ENCODE peak calls at places on chromosomes 12 and 14, in ten cellular contexts. One of them, this sample, is unnamed.

GRCh38 chr14:80587096-80587724 is 354.3 kb downstream of the CEP128 start:
- DNase-seq in H54: no peak
- DNase-seq in Peyer's patch: no peak
- DNase-seq in kidney tubule cell: peak; percentile 50
- DNase-seq in GM10248: peak; percentile 20
- DNase-seq in NCI-H524: no peak
- DNase-seq in NT2/D1: no peak
- DNase-seq in AG08396: peak; percentile 5
- DNase-seq in endodermal cell: no peak
- DNase-seq in RPMI8226: peak; percentile 5
- DNase-seq in this sample: no peak

GRCh38 chr12:96438330-96438729 is 38.1 kb upstream of the CDK17 start:
- DNase-seq in kidney tubule cell: peak; percentile 27
- DNase-seq in GM10248: no peak
- DNase-seq in Peyer's patch: no peak
- DNase-seq in RPMI8226: no peak
- DNase-seq in NT2/D1: no peak
- DNase-seq in AG08396: no peak
- DNase-seq in NCI-H524: no peak
- DNase-seq in endodermal cell: no peak
- DNase-seq in H54: no peak
- DNase-seq in this sample: no peak

GRCh38 chr14:104933721-104934379 is 9.2 kb downstream of the PLD4 start:
- DNase-seq in Peyer's patch: peak; percentile 45
- DNase-seq in endodermal cell: peak; percentile 59
- DNase-seq in kidney tubule cell: no peak
- DNase-seq in GM10248: peak; percentile 28
- DNase-seq in NT2/D1: no peak
- DNase-seq in AG08396: peak; percentile 22
- DNase-seq in NCI-H524: no peak
- DNase-seq in H54: no peak
- DNase-seq in RPMI8226: no peak
- DNase-seq in this sample: no peak

GRCh38 chr14:98183556-98183955 is 1088.4 kb downstream of the BCL11B start:
- DNase-seq in RPMI8226: no peak
- DNase-seq in endodermal cell: no peak
- DNase-seq in H54: no peak
- DNase-seq in AG08396: no peak
- DNase-seq in NCI-H524: no peak
- DNase-seq in GM10248: no peak
- DNase-seq in kidney tubule cell: no peak
- DNase-seq in Peyer's patch: no peak
- DNase-seq in NT2/D1: no peak
- DNase-seq in this sample: no peak

GRCh38 chr14:76962303-76962660 is 66.2 kb downstream of the IRF2BPL start:
- DNase-seq in H54: no peak
- DNase-seq in endodermal cell: no peak
- DNase-seq in Peyer's patch: no peak
- DNase-seq in NT2/D1: no peak
- DNase-seq in GM10248: no peak
- DNase-seq in AG08396: no peak
- DNase-seq in NCI-H524: no peak
- DNase-seq in RPMI8226: no peak
- DNase-seq in kidney tubule cell: no peak
- DNase-seq in this sample: no peak

GRCh38 chr12:5588231-5588995 is 156.5 kb downstream of the NTF3 start:
- DNase-seq in RPMI8226: no peak
- DNase-seq in NCI-H524: no peak
- DNase-seq in kidney tubule cell: peak; percentile 53
- DNase-seq in AG08396: peak; percentile 25
- DNase-seq in Peyer's patch: no peak
- DNase-seq in endodermal cell: no peak
- DNase-seq in H54: no peak
- DNase-seq in GM10248: no peak
- DNase-seq in NT2/D1: no peak
- DNase-seq in this sample: no peak

GRCh38 chr14:75981826-75982723 is at the start of gene TGFB3:
- DNase-seq in NT2/D1: no peak
- DNase-seq in GM10248: peak; percentile 82
- DNase-seq in H54: peak; percentile 57
- DNase-seq in kidney tubule cell: peak; percentile 83
- DNase-seq in NCI-H524: peak; percentile 91
- DNase-seq in Peyer's patch: peak; percentile 91
- DNase-seq in endodermal cell: peak; percentile 95
- DNase-seq in AG08396: peak; percentile 88
- DNase-seq in RPMI8226: peak; percentile 74
- DNase-seq in this sample: peak; percentile 71

GRCh38 chr14:88786715-88787114 is 6.0 kb downstream of the EML5 start:
- DNase-seq in endodermal cell: no peak
- DNase-seq in GM10248: no peak
- DNase-seq in NCI-H524: no peak
- DNase-seq in H54: no peak
- DNase-seq in Peyer's patch: no peak
- DNase-seq in kidney tubule cell: no peak
- DNase-seq in AG08396: no peak
- DNase-seq in NT2/D1: no peak
- DNase-seq in RPMI8226: no peak
- DNase-seq in this sample: no peak

GRCh38 chr14:104075530-104076151 is 9.9 kb upstream of the ASPG start:
- DNase-seq in NT2/D1: no peak
- DNase-seq in H54: no peak
- DNase-seq in Peyer's patch: no peak
- DNase-seq in AG08396: no peak
- DNase-seq in endodermal cell: peak; percentile 60
- DNase-seq in RPMI8226: no peak
- DNase-seq in NCI-H524: no peak
- DNase-seq in kidney tubule cell: no peak
- DNase-seq in GM10248: no peak
- DNase-seq in this sample: no peak

GRCh38 chr14:33946679-33947078 is 4.2 kb downstream of the EGLN3 start:
- DNase-seq in Peyer's patch: no peak
- DNase-seq in AG08396: no peak
- DNase-seq in GM10248: no peak
- DNase-seq in kidney tubule cell: no peak
- DNase-seq in NCI-H524: no peak
- DNase-seq in H54: no peak
- DNase-seq in RPMI8226: peak; percentile 38
- DNase-seq in endodermal cell: no peak
- DNase-seq in NT2/D1: no peak
- DNase-seq in this sample: no peak

GRCh38 chr12:50979369-50980052 is 27.2 kb downstream of the HIGD1C start:
- DNase-seq in endodermal cell: no peak
- DNase-seq in RPMI8226: no peak
- DNase-seq in NCI-H524: no peak
- DNase-seq in NT2/D1: no peak
- DNase-seq in Peyer's patch: no peak
- DNase-seq in GM10248: peak; percentile 37
- DNase-seq in AG08396: no peak
- DNase-seq in H54: no peak
- DNase-seq in kidney tubule cell: no peak
- DNase-seq in this sample: no peak

GRCh38 chr12:116544656-116545055 is 14.5 kb upstream of the MAP1LC3B2 start:
- DNase-seq in RPMI8226: no peak
- DNase-seq in AG08396: no peak
- DNase-seq in kidney tubule cell: no peak
- DNase-seq in NCI-H524: no peak
- DNase-seq in NT2/D1: no peak
- DNase-seq in H54: no peak
- DNase-seq in Peyer's patch: no peak
- DNase-seq in endodermal cell: no peak
- DNase-seq in GM10248: no peak
- DNase-seq in this sample: no peak

GRCh38 chr14:59028476-59029202 is 159.8 kb upstream of the DAAM1 start:
- DNase-seq in H54: peak; percentile 27
- DNase-seq in kidney tubule cell: peak; percentile 98
- DNase-seq in RPMI8226: peak; percentile 50
- DNase-seq in NT2/D1: no peak
- DNase-seq in endodermal cell: peak; percentile 79
- DNase-seq in AG08396: peak; percentile 83
- DNase-seq in NCI-H524: peak; percentile 81
- DNase-seq in Peyer's patch: peak; percentile 73
- DNase-seq in GM10248: peak; percentile 53
- DNase-seq in this sample: no peak

GRCh38 chr14:58750321-58751269 is 112.8 kb downstream of the DACT1 start:
- DNase-seq in H54: no peak
- DNase-seq in NT2/D1: no peak
- DNase-seq in endodermal cell: no peak
- DNase-seq in GM10248: no peak
- DNase-seq in RPMI8226: no peak
- DNase-seq in kidney tubule cell: no peak
- DNase-seq in Peyer's patch: peak; percentile 52
- DNase-seq in AG08396: no peak
- DNase-seq in NCI-H524: no peak
- DNase-seq in this sample: no peak

GRCh38 chr14:75442642-75443041 is 14.8 kb downstream of the JDP2 start:
- DNase-seq in kidney tubule cell: no peak
- DNase-seq in Peyer's patch: no peak
- DNase-seq in GM10248: no peak
- DNase-seq in NCI-H524: no peak
- DNase-seq in NT2/D1: no peak
- DNase-seq in AG08396: no peak
- DNase-seq in H54: no peak
- DNase-seq in RPMI8226: no peak
- DNase-seq in endodermal cell: no peak
- DNase-seq in this sample: no peak

GRCh38 chr12:91355150-91356006 is 172.8 kb upstream of the DCN start:
- DNase-seq in endodermal cell: peak; percentile 90
- DNase-seq in RPMI8226: peak; percentile 60
- DNase-seq in H54: peak; percentile 24
- DNase-seq in NCI-H524: peak; percentile 47
- DNase-seq in AG08396: peak; percentile 68
- DNase-seq in NT2/D1: peak; percentile 60
- DNase-seq in GM10248: peak; percentile 16
- DNase-seq in Peyer's patch: peak; percentile 86
- DNase-seq in kidney tubule cell: peak; percentile 69
- DNase-seq in this sample: no peak